ENCODE peak calls at places on chromosomes 3 and 15, in five cellular contexts. D is HCT116; P is CD4-positive, alpha-beta T cell; N is IMR-90; A is right atrium auricular region. R is an unnamed sample.

GRCh38 chr3:12294885-12295580 is 6.2 kb downstream of the PPARG start:
- DNase-seq in D (peak; percentile 15), P (no peak), N (peak; percentile 93), A (no peak), R (no peak)

GRCh38 chr3:177466076-177466475 is 268.8 kb upstream of the TBL1XR1 start:
- DNase-seq in D (no peak), P (no peak), N (no peak), A (no peak), R (no peak)

GRCh38 chr3:186198442-186198841 is 89.6 kb upstream of the ETV5 start:
- DNase-seq in D (no peak), P (no peak), N (no peak), A (no peak), R (no peak)

GRCh38 chr3:172102123-172102882 is 62.9 kb downstream of the FNDC3B start:
- DNase-seq in D (no peak), P (peak; percentile 29), N (no peak), A (no peak), R (no peak)

GRCh38 chr3:87336761-87337160 is 60.4 kb upstream of the POU1F1 start:
- DNase-seq in D (no peak), P (no peak), N (no peak), A (no peak), R (no peak)

GRCh38 chr3:29914861-29915524 is 634.1 kb downstream of the RBMS3 start:
- DNase-seq in D (peak; percentile 7), P (no peak), N (peak; percentile 78), A (no peak), R (no peak)

GRCh38 chr3:49707113-49707480 is 12.4 kb downstream of the AMIGO3 start:
- DNase-seq in D (no peak), P (no peak), N (peak; percentile 63), A (no peak), R (no peak)

GRCh38 chr15:92906563-92907081 is 6.5 kb downstream of the CHD2 start:
- DNase-seq in D (peak; percentile 73), P (peak; percentile 35), N (peak; percentile 74), A (no peak), R (no peak)

GRCh38 chr3:136984837-136985236 is 27.1 kb downstream of the IL20RB start:
- DNase-seq in D (no peak), P (no peak), N (peak; percentile 74), A (no peak), R (peak; percentile 44)

GRCh38 chr3:191792580-191792979 is 331.6 kb downstream of the PYDC2 start:
- DNase-seq in D (no peak), P (no peak), N (no peak), A (no peak), R (no peak)

GRCh38 chr15:77409259-77410156 is 10.4 kb downstream of the PEAK1 start:
- DNase-seq in D (no peak), P (no peak), N (no peak), A (no peak), R (no peak)

GRCh38 chr15:75104804-75105557 is 81.6 kb downstream of the PPCDC start:
- DNase-seq in D (peak; percentile 88), P (no peak), N (peak; percentile 83), A (peak; percentile 59), R (peak; percentile 29)

GRCh38 chr3:145022447-145022846 is 1050.8 kb downstream of the DIPK2A start:
- DNase-seq in D (no peak), P (no peak), N (no peak), A (no peak), R (no peak)

GRCh38 chr3:182891364-182891763 is 89.0 kb downstream of the DCUN1D1 start:
- DNase-seq in D (no peak), P (no peak), N (no peak), A (no peak), R (no peak)

GRCh38 chr3:141146979-141147470 is 84.6 kb upstream of the PXYLP1 start:
- DNase-seq in D (no peak), P (no peak), N (no peak), A (no peak), R (no peak)

GRCh38 chr15:58274885-58275284 is 136.7 kb downstream of the AQP9 start:
- DNase-seq in D (no peak), P (no peak), N (no peak), A (no peak), R (no peak)

GRCh38 chr3:149352556-149352955 is 19.1 kb upstream of the TM4SF18 start:
- DNase-seq in D (peak; percentile 75), P (no peak), N (peak; percentile 58), A (no peak), R (peak; percentile 76)

GRCh38 chr3:23728651-23729117 is 77.1 kb upstream of the UBE2E1 start:
- DNase-seq in D (no peak), P (no peak), N (peak; percentile 72), A (no peak), R (peak; percentile 78)

GRCh38 chr15:35545316-35545824 is 595 bp downstream of the DPH6 start:
- DNase-seq in D (peak; percentile 21), P (peak; percentile 4), N (peak; percentile 60), A (peak; percentile 66), R (peak; percentile 59)

GRCh38 chr3:192169332-192169915 is 557.9 kb downstream of the FGF12 start:
- DNase-seq in D (no peak), P (no peak), N (no peak), A (no peak), R (no peak)

GRCh38 chr3:16511561-16512434 is 1.7 kb downstream of the RFTN1 start:
- DNase-seq in D (no peak), P (peak; percentile 66), N (peak; percentile 92), A (peak; percentile 86), R (no peak)

GRCh38 chr3:187906416-187906815 is 161.1 kb upstream of the BCL6 start:
- DNase-seq in D (no peak), P (no peak), N (no peak), A (no peak), R (no peak)

GRCh38 chr3:155667988-155668387 is 76.9 kb downstream of the PLCH1 start:
- DNase-seq in D (no peak), P (no peak), N (no peak), A (no peak), R (no peak)

DNA sequence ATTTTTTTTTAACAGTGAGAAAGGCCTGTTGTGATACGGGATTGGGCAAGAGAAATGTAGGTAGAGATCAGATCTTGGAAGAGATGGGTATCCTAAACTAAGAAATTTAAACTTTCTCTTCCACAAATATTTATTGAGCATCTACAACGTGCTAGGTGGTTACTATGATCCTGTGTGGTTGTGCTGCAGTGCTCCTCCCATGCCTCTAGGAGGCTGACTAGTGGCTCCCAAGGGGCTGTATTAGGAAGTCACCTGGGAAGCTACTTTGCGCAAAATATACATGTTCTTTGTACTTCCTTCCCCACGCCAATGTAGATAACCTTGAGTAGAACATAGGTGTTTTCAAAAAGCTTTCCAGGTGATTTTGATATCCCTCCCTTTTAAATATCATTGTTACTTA is 27.2 kb downstream of the USP3 start:
- DNase-seq in D (no peak), P (no peak), N (no peak), A (no peak), R (no peak)
- TF ChIP-seq CTCF in D (peak; percentile 39), P (peak; percentile 21), N (no peak), A (no peak), R (peak; percentile 19)

GRCh38 chr15:20368974-20369373 is 172.6 kb downstream of the GOLGA6L6 start:
- DNase-seq in D (no peak), P (no peak), N (no peak), A (no peak), R (no peak)
- H3K9me3 ChIP-seq in D (peaks cover 33% of the 10 kb centered on the region), P (no peaks in the 10 kb centered on the region), N (peaks cover 14% of the 10 kb centered on the region), A (no peaks in the 10 kb centered on the region), R (no peaks in the 10 kb centered on the region)

GRCh38 chr15:45796433-45796832 is 161.6 kb downstream of the SQOR start:
- DNase-seq in D (no peak), P (no peak), N (no peak), A (no peak), R (no peak)

GRCh38 chr15:45799508-45799907 is 164.7 kb downstream of the SQOR start:
- DNase-seq in D (no peak), P (no peak), N (no peak), A (no peak), R (no peak)

GRCh38 chr15:45804028-45804427 is 169.2 kb downstream of the SQOR start:
- DNase-seq in D (no peak), P (no peak), N (no peak), A (no peak), R (no peak)

GRCh38 chr15:45801543-45801942 is 166.7 kb downstream of the SQOR start:
- DNase-seq in D (no peak), P (no peak), N (no peak), A (no peak), R (no peak)

DNA sequence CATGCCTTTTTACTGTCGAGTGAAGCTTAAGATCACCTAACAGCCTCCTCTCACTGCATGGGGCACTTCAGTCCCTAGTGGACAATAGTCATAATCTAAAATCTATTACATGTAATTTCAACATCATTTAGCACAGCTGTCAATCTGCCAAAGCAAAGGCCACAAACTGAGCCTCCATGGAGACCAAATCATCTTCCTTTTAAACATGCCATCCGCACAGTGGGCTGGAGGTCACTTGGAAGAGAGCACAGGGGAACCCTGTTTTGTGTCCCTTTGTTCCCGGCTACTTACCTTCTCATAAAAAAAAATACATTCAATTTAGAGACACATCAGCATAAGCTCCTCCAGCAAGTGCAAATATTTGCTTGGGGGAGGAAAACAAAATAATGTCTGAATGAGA is 167.3 kb downstream of the SQOR start:
- DNase-seq in D (no peak), P (no peak), N (no peak), A (no peak), R (no peak)
- TF ChIP-seq CTCF in D (no peak), P (no peak), N (no peak), A (no peak), R (no peak)

GRCh38 chr3:197237897-197238296 is 60.5 kb downstream of the DLG1 start:
- DNase-seq in D (no peak), P (no peak), N (no peak), A (no peak), R (no peak)

GRCh38 chr3:197242784-197243432 is 55.5 kb downstream of the DLG1 start:
- DNase-seq in D (no peak), P (no peak), N (no peak), A (no peak), R (no peak)

GRCh38 chr3:197239857-197240256 is 58.6 kb downstream of the DLG1 start:
- DNase-seq in D (no peak), P (no peak), N (no peak), A (no peak), R (no peak)

GRCh38 chr3:197238842-197239241 is 59.6 kb downstream of the DLG1 start:
- DNase-seq in D (no peak), P (no peak), N (no peak), A (no peak), R (no peak)

GRCh38 chr3:197241173-197241572 is 57.2 kb downstream of the DLG1 start:
- DNase-seq in D (no peak), P (no peak), N (peak; percentile 22), A (no peak), R (no peak)
- H3K9me3 ChIP-seq in D (peaks cover 15% of the 10 kb centered on the region), P (peaks cover 29% of the 10 kb centered on the region), N (peaks cover 9% of the 10 kb centered on the region), A (peaks cover 4% of the 10 kb centered on the region), R (peaks cover 21% of the 10 kb centered on the region)